ENCODE peak calls at places on chromosomes 1 and 21, in five cellular contexts. P is CD4-positive, alpha-beta T cell; U is H54; C is coronary artery; A is RWPE1. T is an unnamed sample.

GRCh38 chr21:37670883-37671282 is 245.4 kb downstream of the KCNJ6 start:
- DNase-seq in C (no peak), P (no peak), U (no peak), A (peak; percentile 44), T (no peak)

GRCh38 chr1:166612886-166613285 is 226.4 kb upstream of the POGK start:
- DNase-seq in P (no peak), A (no peak), U (no peak), C (no peak), T (no peak)

GRCh38 chr1:61043010-61043820 is 39.1 kb upstream of the NFIA start:
- DNase-seq in A (peak; percentile 85), P (peak; percentile 81), C (peak; percentile 89), U (peak; percentile 79), T (peak; percentile 82)

GRCh38 chr1:154906621-154907081 is 29.9 kb downstream of the PMVK start:
- DNase-seq in A (peak; percentile 34), P (no peak), C (no peak), U (no peak), T (no peak)

GRCh38 chr1:10873189-10873588 is 76.7 kb upstream of the CASZ1 start:
- DNase-seq in U (no peak), A (no peak), P (no peak), C (no peak), T (no peak)

GRCh38 chr1:110555807-110556470 is 37.0 kb upstream of the KCNA10 start:
- DNase-seq in C (peak; percentile 40), A (no peak), U (no peak), P (no peak), T (no peak)

GRCh38 chr1:230711245-230711644 is 2.7 kb downstream of the AGT start:
- DNase-seq in U (no peak), P (no peak), A (no peak), C (no peak), T (no peak)

GRCh38 chr1:164675342-164675904 is 116.4 kb downstream of the PBX1 start:
- DNase-seq in C (no peak), U (peak; percentile 40), P (no peak), A (peak; percentile 60), T (no peak)

GRCh38 chr1:144551107-144551542 is 41.6 kb upstream of the PPIAL4F start:
- DNase-seq in C (no peak), P (no peak), U (no peak), A (no peak), T (no peak)

GRCh38 chr21:40373760-40374159 is 473.2 kb downstream of the DSCAM start:
- DNase-seq in P (no peak), A (no peak), C (no peak), U (no peak), T (no peak)

GRCh38 chr21:41707231-41707988 is 59.4 kb downstream of the RIPK4 start:
- DNase-seq in A (peak; percentile 61), P (no peak), U (no peak), C (no peak), T (no peak)

GRCh38 chr1:48500541-48501440 is 28.8 kb upstream of the SPATA6 start:
- DNase-seq in P (no peak), A (no peak), C (no peak), U (no peak), T (no peak)

GRCh38 chr1:26161408-26162219 is 2.7 kb downstream of the FAM110D start:
- DNase-seq in P (peak; percentile 24), C (no peak), U (no peak), A (peak; percentile 27), T (peak; percentile 17)

GRCh38 chr1:25017436-25018109 is 87.5 kb upstream of the RUNX3 start:
- DNase-seq in U (peak; percentile 45), C (no peak), A (no peak), P (no peak), T (no peak)

GRCh38 chr1:200015811-200016210 is 11.7 kb upstream of the NR5A2 start:
- DNase-seq in A (no peak), C (no peak), P (no peak), U (no peak), T (no peak)

GRCh38 chr1:51843948-51844347 is 34.6 kb downstream of the NRDC start:
- DNase-seq in P (no peak), U (no peak), A (no peak), C (no peak), T (no peak)

GRCh38 chr1:75614455-75615379 is 3.8 kb upstream of the SLC44A5 start:
- DNase-seq in C (no peak), A (no peak), P (no peak), U (peak; percentile 61), T (peak; percentile 11)

GRCh38 chr1:224317383-224318045 is 12.5 kb downstream of the NVL start:
- DNase-seq in U (no peak), C (no peak), P (no peak), A (no peak), T (no peak)

GRCh38 chr1:44903261-44903660 is 60.2 kb upstream of the PTCH2 start:
- DNase-seq in C (no peak), A (no peak), P (no peak), U (no peak), T (no peak)

GRCh38 chr1:11777653-11778322 is 15.8 kb downstream of the C1orf167 start:
- DNase-seq in P (no peak), U (no peak), C (no peak), A (no peak), T (no peak)

GRCh38 chr1:111032295-111032897 is 68.7 kb upstream of the LRIF1 start:
- DNase-seq in U (no peak), P (no peak), A (peak; percentile 44), C (no peak), T (peak; percentile 34)

GRCh38 chr1:56285554-56286402 is 293.6 kb downstream of the PLPP3 start:
- DNase-seq in C (no peak), A (no peak), P (no peak), U (no peak), T (no peak)

GRCh38 chr1:1614204-1614953 is 921 bp upstream of the MIB2 start:
- DNase-seq in P (peak; percentile 58), C (no peak), U (no peak), A (no peak), T (no peak)

GRCh38 chr1:211420389-211420788 is 71.6 kb downstream of the RD3 start:
- DNase-seq in A (no peak), U (peak; percentile 28), P (no peak), C (no peak), T (no peak)

GRCh38 chr1:179817789-179818188 is 59.8 kb downstream of the TOR1AIP2 start:
- DNase-seq in C (no peak), A (no peak), P (no peak), U (no peak), T (no peak)